ENCODE peak calls at places on chromosome 10, in six cellular contexts. One of them, this sample, is unnamed.

GRCh38 chr10:33635967-33636366 is 301.5 kb upstream of the NRP1 start:
- DNase-seq in gastrocnemius medialis: no peak
- DNase-seq in sigmoid colon: no peak
- DNase-seq in PC-9: no peak
- DNase-seq in neural progenitor cell: no peak
- DNase-seq in CD4-positive, CD25-positive, alpha-beta regulatory T cell: no peak
- DNase-seq in this sample: no peak

GRCh38 chr10:98340946-98341345 is 73.0 kb upstream of the LOXL4 start:
- DNase-seq in sigmoid colon: no peak
- DNase-seq in CD4-positive, CD25-positive, alpha-beta regulatory T cell: no peak
- DNase-seq in neural progenitor cell: no peak
- DNase-seq in PC-9: no peak
- DNase-seq in gastrocnemius medialis: no peak
- DNase-seq in this sample: no peak

GRCh38 chr10:8235253-8236027 is 181.0 kb downstream of the GATA3 start:
- DNase-seq in gastrocnemius medialis: no peak
- DNase-seq in CD4-positive, CD25-positive, alpha-beta regulatory T cell: no peak
- DNase-seq in sigmoid colon: no peak
- DNase-seq in PC-9: no peak
- DNase-seq in neural progenitor cell: no peak
- DNase-seq in this sample: no peak

GRCh38 chr10:5343561-5343960 is 21.2 kb upstream of the UCN3 start:
- DNase-seq in gastrocnemius medialis: no peak
- DNase-seq in sigmoid colon: no peak
- DNase-seq in CD4-positive, CD25-positive, alpha-beta regulatory T cell: no peak
- DNase-seq in neural progenitor cell: no peak
- DNase-seq in PC-9: no peak
- DNase-seq in this sample: no peak

GRCh38 chr10:24894309-24894708 is 58.1 kb downstream of the PRTFDC1 start:
- DNase-seq in CD4-positive, CD25-positive, alpha-beta regulatory T cell: no peak
- DNase-seq in PC-9: peak; percentile 67
- DNase-seq in gastrocnemius medialis: no peak
- DNase-seq in sigmoid colon: no peak
- DNase-seq in neural progenitor cell: no peak
- DNase-seq in this sample: no peak

GRCh38 chr10:120460776-120461175 is 3.7 kb downstream of the PLPP4 start:
- DNase-seq in sigmoid colon: no peak
- DNase-seq in PC-9: no peak
- DNase-seq in neural progenitor cell: no peak
- DNase-seq in gastrocnemius medialis: no peak
- DNase-seq in CD4-positive, CD25-positive, alpha-beta regulatory T cell: no peak
- DNase-seq in this sample: no peak

GRCh38 chr10:6583447-6583846 is 3.4 kb upstream of the PRKCQ start:
- DNase-seq in gastrocnemius medialis: no peak
- DNase-seq in sigmoid colon: no peak
- DNase-seq in neural progenitor cell: no peak
- DNase-seq in CD4-positive, CD25-positive, alpha-beta regulatory T cell: peak; percentile 39
- DNase-seq in PC-9: no peak
- DNase-seq in this sample: no peak

GRCh38 chr10:4943821-4944220 is 19.4 kb upstream of the AKR1C1 start:
- DNase-seq in PC-9: no peak
- DNase-seq in gastrocnemius medialis: no peak
- DNase-seq in CD4-positive, CD25-positive, alpha-beta regulatory T cell: no peak
- DNase-seq in sigmoid colon: no peak
- DNase-seq in neural progenitor cell: no peak
- DNase-seq in this sample: no peak

GRCh38 chr10:1156616-1156886 is 100.4 kb downstream of the WDR37 start:
- DNase-seq in neural progenitor cell: no peak
- DNase-seq in sigmoid colon: peak; percentile 18
- DNase-seq in gastrocnemius medialis: no peak
- DNase-seq in PC-9: no peak
- DNase-seq in CD4-positive, CD25-positive, alpha-beta regulatory T cell: no peak
- DNase-seq in this sample: no peak

GRCh38 chr10:119602241-119603095 is 5.7 kb upstream of the TIAL1 start:
- DNase-seq in gastrocnemius medialis: no peak
- DNase-seq in CD4-positive, CD25-positive, alpha-beta regulatory T cell: no peak
- DNase-seq in sigmoid colon: no peak
- DNase-seq in neural progenitor cell: peak; percentile 49
- DNase-seq in PC-9: peak; percentile 16
- DNase-seq in this sample: peak; percentile 66

GRCh38 chr10:74293686-74294365 is 142.8 kb downstream of the ADK start:
- DNase-seq in PC-9: peak; percentile 73
- DNase-seq in sigmoid colon: no peak
- DNase-seq in gastrocnemius medialis: no peak
- DNase-seq in neural progenitor cell: no peak
- DNase-seq in CD4-positive, CD25-positive, alpha-beta regulatory T cell: no peak
- DNase-seq in this sample: no peak

GRCh38 chr10:89206402-89207180 is 526 bp downstream of the CH25H start:
- DNase-seq in neural progenitor cell: no peak
- DNase-seq in gastrocnemius medialis: no peak
- DNase-seq in PC-9: no peak
- DNase-seq in sigmoid colon: peak; percentile 74
- DNase-seq in CD4-positive, CD25-positive, alpha-beta regulatory T cell: peak; percentile 25
- DNase-seq in this sample: peak; percentile 49

GRCh38 chr10:75137533-75138438 is 26.3 kb downstream of the SAMD8 start:
- DNase-seq in PC-9: no peak
- DNase-seq in CD4-positive, CD25-positive, alpha-beta regulatory T cell: no peak
- DNase-seq in neural progenitor cell: no peak
- DNase-seq in gastrocnemius medialis: no peak
- DNase-seq in sigmoid colon: no peak
- DNase-seq in this sample: no peak

GRCh38 chr10:12961416-12961815 is 40.1 kb downstream of the CCDC3 start:
- DNase-seq in neural progenitor cell: no peak
- DNase-seq in CD4-positive, CD25-positive, alpha-beta regulatory T cell: no peak
- DNase-seq in sigmoid colon: no peak
- DNase-seq in gastrocnemius medialis: no peak
- DNase-seq in PC-9: no peak
- DNase-seq in this sample: no peak

GRCh38 chr10:89891006-89891405 is 189.6 kb downstream of the KIF20B start:
- DNase-seq in CD4-positive, CD25-positive, alpha-beta regulatory T cell: no peak
- DNase-seq in PC-9: no peak
- DNase-seq in neural progenitor cell: no peak
- DNase-seq in sigmoid colon: no peak
- DNase-seq in gastrocnemius medialis: no peak
- DNase-seq in this sample: no peak

GRCh38 chr10:23694446-23694920 is 255.6 kb downstream of the OTUD1 start:
- DNase-seq in CD4-positive, CD25-positive, alpha-beta regulatory T cell: no peak
- DNase-seq in gastrocnemius medialis: no peak
- DNase-seq in neural progenitor cell: peak; percentile 78
- DNase-seq in sigmoid colon: no peak
- DNase-seq in PC-9: no peak
- DNase-seq in this sample: no peak

GRCh38 chr10:124636271-124636993 is 107.7 kb downstream of the FAM53B start:
- DNase-seq in PC-9: no peak
- DNase-seq in sigmoid colon: no peak
- DNase-seq in gastrocnemius medialis: no peak
- DNase-seq in neural progenitor cell: no peak
- DNase-seq in CD4-positive, CD25-positive, alpha-beta regulatory T cell: no peak
- DNase-seq in this sample: no peak
- H3K4me1 ChIP-seq in PC-9: no peaks in the 10 kb centered on the region
- H3K4me1 ChIP-seq in sigmoid colon: peaks cover 26% of the 10 kb centered on the region
- H3K4me1 ChIP-seq in gastrocnemius medialis: peaks cover 45% of the 10 kb centered on the region
- H3K4me1 ChIP-seq in neural progenitor cell: peaks cover 23% of the 10 kb centered on the region
- H3K4me1 ChIP-seq in CD4-positive, CD25-positive, alpha-beta regulatory T cell: peaks cover 65% of the 10 kb centered on the region
- H3K4me1 ChIP-seq in this sample: no peaks in the 10 kb centered on the region

GRCh38 chr10:37976091-37976879 is at the start of gene ZNF25:
- DNase-seq in CD4-positive, CD25-positive, alpha-beta regulatory T cell: peak; percentile 97
- DNase-seq in PC-9: peak; percentile 96
- DNase-seq in sigmoid colon: peak; percentile 99
- DNase-seq in gastrocnemius medialis: peak; percentile 98
- DNase-seq in neural progenitor cell: peak; percentile 99
- DNase-seq in this sample: peak; percentile 97

GRCh38 chr10:37975407-37975991 is 948 bp downstream of the ZNF25 start:
- DNase-seq in sigmoid colon: no peak
- DNase-seq in gastrocnemius medialis: no peak
- DNase-seq in PC-9: no peak
- DNase-seq in neural progenitor cell: no peak
- DNase-seq in CD4-positive, CD25-positive, alpha-beta regulatory T cell: no peak
- DNase-seq in this sample: no peak

GRCh38 chr10:37972396-37972795 is 4.1 kb downstream of the ZNF25 start:
- DNase-seq in PC-9: no peak
- DNase-seq in gastrocnemius medialis: no peak
- DNase-seq in sigmoid colon: no peak
- DNase-seq in CD4-positive, CD25-positive, alpha-beta regulatory T cell: no peak
- DNase-seq in neural progenitor cell: no peak
- DNase-seq in this sample: no peak

GRCh38 chr10:37976880-37977203 is 395 bp upstream of the ZNF25 start:
- DNase-seq in CD4-positive, CD25-positive, alpha-beta regulatory T cell: no peak
- DNase-seq in PC-9: no peak
- DNase-seq in neural progenitor cell: no peak
- DNase-seq in sigmoid colon: no peak
- DNase-seq in gastrocnemius medialis: no peak
- DNase-seq in this sample: no peak
- H3K4me3 ChIP-seq in CD4-positive, CD25-positive, alpha-beta regulatory T cell: peak overlapping the region; percentile 97
- H3K4me3 ChIP-seq in PC-9: peak overlapping the region; percentile 67
- H3K4me3 ChIP-seq in neural progenitor cell: no peak overlapping the region
- H3K4me3 ChIP-seq in sigmoid colon: peak overlapping the region; percentile 80
- H3K4me3 ChIP-seq in gastrocnemius medialis: peak overlapping the region; percentile 71
- H3K4me3 ChIP-seq in this sample: peak overlapping the region; percentile 52

GRCh38 chr10:133393401-133394063 is 425 bp upstream of the MTG1 start:
- DNase-seq in gastrocnemius medialis: no peak
- DNase-seq in PC-9: no peak
- DNase-seq in CD4-positive, CD25-positive, alpha-beta regulatory T cell: no peak
- DNase-seq in neural progenitor cell: no peak
- DNase-seq in sigmoid colon: peak; percentile 50
- DNase-seq in this sample: no peak

GRCh38 chr10:133388973-133389818 is 4.8 kb upstream of the MTG1 start:
- DNase-seq in sigmoid colon: peak; percentile 50
- DNase-seq in CD4-positive, CD25-positive, alpha-beta regulatory T cell: no peak
- DNase-seq in neural progenitor cell: no peak
- DNase-seq in gastrocnemius medialis: no peak
- DNase-seq in PC-9: no peak
- DNase-seq in this sample: no peak

GRCh38 chr10:133391761-133392518 is 2.0 kb upstream of the MTG1 start:
- DNase-seq in gastrocnemius medialis: no peak
- DNase-seq in CD4-positive, CD25-positive, alpha-beta regulatory T cell: no peak
- DNase-seq in PC-9: no peak
- DNase-seq in sigmoid colon: peak; percentile 56
- DNase-seq in neural progenitor cell: no peak
- DNase-seq in this sample: no peak

GRCh38 chr10:133390597-133391248 is 3.2 kb upstream of the MTG1 start:
- DNase-seq in CD4-positive, CD25-positive, alpha-beta regulatory T cell: no peak
- DNase-seq in gastrocnemius medialis: no peak
- DNase-seq in neural progenitor cell: no peak
- DNase-seq in sigmoid colon: peak; percentile 41
- DNase-seq in PC-9: no peak
- DNase-seq in this sample: no peak

GRCh38 chr10:133391249-133391635 is 2.7 kb upstream of the MTG1 start:
- DNase-seq in CD4-positive, CD25-positive, alpha-beta regulatory T cell: no peak
- DNase-seq in neural progenitor cell: no peak
- DNase-seq in sigmoid colon: peak; percentile 34
- DNase-seq in gastrocnemius medialis: no peak
- DNase-seq in PC-9: no peak
- DNase-seq in this sample: no peak
- H3K4me1 ChIP-seq in CD4-positive, CD25-positive, alpha-beta regulatory T cell: peaks cover 66% of the 10 kb centered on the region
- H3K4me1 ChIP-seq in neural progenitor cell: peaks cover 11% of the 10 kb centered on the region
- H3K4me1 ChIP-seq in sigmoid colon: peaks cover 9% of the 10 kb centered on the region
- H3K4me1 ChIP-seq in gastrocnemius medialis: peaks cover 11% of the 10 kb centered on the region
- H3K4me1 ChIP-seq in PC-9: peaks cover 7% of the 10 kb centered on the region
- H3K4me1 ChIP-seq in this sample: peaks cover 4% of the 10 kb centered on the region

GRCh38 chr10:3196971-3197353 is 24.4 kb upstream of the PITRM1 start:
- DNase-seq in neural progenitor cell: no peak
- DNase-seq in PC-9: no peak
- DNase-seq in gastrocnemius medialis: no peak
- DNase-seq in CD4-positive, CD25-positive, alpha-beta regulatory T cell: no peak
- DNase-seq in sigmoid colon: no peak
- DNase-seq in this sample: no peak

GRCh38 chr10:3195706-3196105 is 23.1 kb upstream of the PITRM1 start:
- DNase-seq in gastrocnemius medialis: no peak
- DNase-seq in PC-9: no peak
- DNase-seq in CD4-positive, CD25-positive, alpha-beta regulatory T cell: no peak
- DNase-seq in sigmoid colon: no peak
- DNase-seq in neural progenitor cell: no peak
- DNase-seq in this sample: no peak

GRCh38 chr10:3198900-3199299 is 26.3 kb upstream of the PITRM1 start:
- DNase-seq in CD4-positive, CD25-positive, alpha-beta regulatory T cell: no peak
- DNase-seq in neural progenitor cell: no peak
- DNase-seq in gastrocnemius medialis: no peak
- DNase-seq in sigmoid colon: no peak
- DNase-seq in PC-9: no peak
- DNase-seq in this sample: no peak

GRCh38 chr10:3196482-3196881 is 23.9 kb upstream of the PITRM1 start:
- DNase-seq in sigmoid colon: no peak
- DNase-seq in CD4-positive, CD25-positive, alpha-beta regulatory T cell: no peak
- DNase-seq in gastrocnemius medialis: no peak
- DNase-seq in PC-9: no peak
- DNase-seq in neural progenitor cell: no peak
- DNase-seq in this sample: no peak

DNA sequence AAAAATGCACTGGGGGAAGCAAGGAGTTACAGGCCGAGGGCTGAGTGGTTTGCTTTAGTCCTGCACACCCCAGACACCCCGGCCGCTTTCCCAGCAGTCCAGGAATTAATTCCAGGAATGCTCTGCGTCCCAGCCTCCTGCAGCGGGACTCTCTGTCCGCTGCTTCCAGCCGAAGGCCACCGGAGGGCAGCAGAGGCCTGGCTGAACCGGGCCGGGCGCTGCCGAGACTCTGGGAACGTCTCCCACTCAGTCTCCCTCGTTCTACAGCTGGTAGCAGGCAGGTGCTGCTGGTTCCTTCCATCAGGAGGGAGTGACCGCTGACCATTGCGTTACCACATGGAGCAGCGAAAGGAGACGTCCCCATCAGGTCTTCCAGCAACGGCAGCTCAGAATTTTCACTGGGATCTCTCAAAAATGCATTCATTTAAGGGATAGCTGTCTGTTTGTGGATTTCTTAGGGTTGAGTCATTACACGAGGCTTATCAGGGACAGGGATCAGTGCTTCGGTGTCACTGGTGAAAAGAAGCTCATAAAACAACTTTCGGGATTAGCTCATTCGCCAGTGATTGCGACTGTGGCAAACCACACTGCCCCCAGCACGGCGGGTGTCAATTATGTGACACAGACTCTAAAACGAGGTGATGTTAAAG is 24.9 kb upstream of the PITRM1 start:
- DNase-seq in sigmoid colon: peak; percentile 90
- DNase-seq in PC-9: peak; percentile 86
- DNase-seq in gastrocnemius medialis: peak; percentile 66
- DNase-seq in CD4-positive, CD25-positive, alpha-beta regulatory T cell: peak; percentile 25
- DNase-seq in neural progenitor cell: peak; percentile 91
- DNase-seq in this sample: peak; percentile 72
- H3K4me3 ChIP-seq in sigmoid colon: no peak overlapping the region
- H3K4me3 ChIP-seq in PC-9: peak overlapping the region; percentile 53
- H3K4me3 ChIP-seq in gastrocnemius medialis: peak overlapping the region; percentile 20
- H3K4me3 ChIP-seq in CD4-positive, CD25-positive, alpha-beta regulatory T cell: peak overlapping the region; percentile 70
- H3K4me3 ChIP-seq in neural progenitor cell: no peak overlapping the region
- H3K4me3 ChIP-seq in this sample: no peak overlapping the region

This sample was measured in HAP-1.